ENCODE peak calls at places on chromosomes 11 and 22, in ten cellular contexts. A is breast epithelium, D is GM23338, Z is sigmoid colon, J is H1, H is SK-N-SH, N is K562, S is stomach, V is transverse colon, W is HepG2. M is an unnamed sample.

GRCh38 chr11:62295504-62295903 is 3.4 kb downstream of the SCGB1D4 start:
- DNase-seq in D (peak; percentile 47), V (no peak), N (no peak), J (no peak), H (no peak), A (no peak), S (no peak), Z (no peak), W (peak; percentile 23), M (peak; percentile 13)

GRCh38 chr11:68545347-68545746 is 84.8 kb downstream of the PPP6R3 start:
- DNase-seq in A (no peak), N (no peak), S (no peak), H (no peak), D (no peak), J (no peak), W (no peak), Z (no peak), V (no peak), M (no peak)

GRCh38 chr11:29306527-29306926 is 710.3 kb downstream of the KCNA4 start:
- DNase-seq in Z (no peak), A (no peak), S (no peak), N (no peak), J (no peak), H (no peak), V (no peak), W (no peak), D (no peak), M (no peak)

GRCh38 chr11:1151366-1152315 is 6.1 kb upstream of the MUC5AC start:
- DNase-seq in H (peak; percentile 16), V (peak; percentile 6), A (no peak), J (no peak), N (no peak), S (no peak), D (no peak), W (no peak), Z (no peak), M (no peak)

GRCh38 chr11:45086526-45086925 is 59.9 kb upstream of the PRDM11 start:
- DNase-seq in W (no peak), Z (no peak), H (no peak), A (no peak), J (no peak), N (no peak), S (no peak), D (no peak), V (no peak), M (no peak)

GRCh38 chr11:123062158-123062891 is 389 bp upstream of the HSPA8 start:
- DNase-seq in H (peak; percentile 94), N (peak; percentile 89), A (peak; percentile 100), Z (peak; percentile 100), V (peak; percentile 99), D (peak; percentile 99), S (peak; percentile 99), J (peak; percentile 96), W (peak; percentile 97), M (peak; percentile 99)

GRCh38 chr11:115420524-115420923 is 83.7 kb downstream of the CADM1 start:
- DNase-seq in A (no peak), D (no peak), V (no peak), S (no peak), J (no peak), N (no peak), H (no peak), Z (no peak), W (no peak), M (peak; percentile 15)

GRCh38 chr11:95378106-95378505 is 147.1 kb upstream of the SESN3 start:
- DNase-seq in W (no peak), N (no peak), A (peak; percentile 61), Z (no peak), D (no peak), S (no peak), V (no peak), H (no peak), J (no peak), M (no peak)

GRCh38 chr22:44906248-44906936 is 103.4 kb downstream of the PHF21B start:
- DNase-seq in H (no peak), A (no peak), V (no peak), J (no peak), S (no peak), D (no peak), Z (no peak), W (no peak), N (no peak), M (no peak)

GRCh38 chr11:93904711-93905110 is 54.3 kb upstream of the VSTM5 start:
- DNase-seq in H (no peak), S (no peak), D (no peak), V (no peak), J (no peak), A (no peak), Z (no peak), W (no peak), N (no peak), M (no peak)

GRCh38 chr11:13831707-13832106 is 130.8 kb upstream of the SPON1 start:
- DNase-seq in H (no peak), D (no peak), J (no peak), V (no peak), S (no peak), Z (no peak), N (no peak), W (no peak), A (no peak), M (no peak)

GRCh38 chr11:116930586-116930985 is 93.2 kb upstream of the APOA1 start:
- DNase-seq in S (no peak), D (no peak), N (no peak), Z (no peak), A (no peak), V (no peak), J (no peak), W (no peak), H (no peak), M (no peak)

GRCh38 chr11:116929393-116930090 is 92.1 kb upstream of the APOA1 start:
- DNase-seq in N (no peak), S (no peak), V (no peak), A (no peak), H (no peak), Z (no peak), D (no peak), W (peak; percentile 21), J (no peak), M (no peak)

GRCh38 chr11:116928845-116929244 is 91.4 kb upstream of the APOA1 start:
- DNase-seq in W (peak; percentile 72), A (no peak), J (no peak), Z (no peak), D (no peak), H (no peak), V (no peak), N (no peak), S (no peak), M (no peak)

GRCh38 chr11:116931206-116931953 is 94.0 kb upstream of the APOA1 start:
- DNase-seq in Z (no peak), D (peak; percentile 39), W (no peak), N (no peak), A (peak; percentile 51), J (no peak), V (no peak), H (no peak), S (no peak), M (no peak)

GRCh38 chr11:116930177-116930576 is 92.8 kb upstream of the APOA1 start:
- DNase-seq in A (no peak), V (peak; percentile 33), N (no peak), Z (no peak), H (no peak), W (peak; percentile 21), J (no peak), S (no peak), D (peak; percentile 39), M (no peak)
- H3K4me1 ChIP-seq in A (no peaks in the 10 kb centered on the region), V (peaks cover 41% of the 10 kb centered on the region), N (peaks cover 3% of the 10 kb centered on the region), Z (peaks cover 41% of the 10 kb centered on the region), H (peaks cover 18% of the 10 kb centered on the region), W (peaks cover 56% of the 10 kb centered on the region), J (peaks cover 7% of the 10 kb centered on the region), S (peaks cover 54% of the 10 kb centered on the region), D (peaks cover 24% of the 10 kb centered on the region), M (no peaks in the 10 kb centered on the region)

GRCh38 chr11:64834723-64835615 is 9.5 kb downstream of the CDC42BPG start:
- DNase-seq in H (no peak), S (peak; percentile 90), V (no peak), A (peak; percentile 89), W (no peak), J (no peak), D (no peak), N (no peak), Z (no peak), M (no peak)
- TF ChIP-seq POLR2AphosphoS5 in H (no peak), S (peak; percentile 62), V (no peak), A (no peak), W (no peak), J (no peak), D (no peak), N (no peak), Z (no peak), M (no peak)

DNA sequence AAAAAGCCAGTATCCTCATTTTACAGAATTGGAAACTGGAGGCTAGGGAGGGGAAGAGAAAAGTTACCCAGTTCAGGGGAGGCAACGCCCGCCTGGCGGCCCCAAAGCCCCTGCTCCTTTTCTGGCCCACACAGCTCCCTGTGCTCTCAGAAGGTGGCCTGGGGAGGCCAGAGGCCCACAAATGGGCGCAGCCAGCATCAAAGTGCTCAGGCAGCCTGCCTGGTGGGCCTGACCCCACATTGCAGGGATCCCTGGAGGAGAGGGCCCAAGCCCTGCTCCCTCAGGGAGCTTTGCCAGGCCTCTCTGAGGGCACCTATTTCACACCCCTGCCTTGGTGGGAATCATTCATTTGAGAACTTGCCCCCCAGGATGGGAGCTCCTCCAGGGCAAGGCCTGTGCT is 42.5 kb downstream of the ARRB1 start:
- DNase-seq in A (no peak), W (no peak), N (no peak), H (no peak), V (no peak), D (no peak), S (no peak), J (no peak), Z (no peak), M (no peak)
- H3K4me1 ChIP-seq in A (no peaks in the 10 kb centered on the region), W (peaks cover 36% of the 10 kb centered on the region), N (peaks cover 25% of the 10 kb centered on the region), H (peaks cover 22% of the 10 kb centered on the region), V (peaks cover 55% of the 10 kb centered on the region), D (no peaks in the 10 kb centered on the region), S (peaks cover 91% of the 10 kb centered on the region), J (no peaks in the 10 kb centered on the region), Z (peaks cover 62% of the 10 kb centered on the region), M (peaks cover 12% of the 10 kb centered on the region)

GRCh38 chr11:86575927-86576326 is 96.5 kb downstream of the ME3 start:
- DNase-seq in J (no peak), S (no peak), A (no peak), H (no peak), D (no peak), N (no peak), V (no peak), Z (no peak), W (no peak), M (no peak)

GRCh38 chr11:86576946-86577624 is 95.3 kb downstream of the ME3 start:
- DNase-seq in A (no peak), D (no peak), N (no peak), S (no peak), W (no peak), V (no peak), H (no peak), Z (no peak), J (no peak), M (no peak)

GRCh38 chr11:86578727-86579405 is 93.5 kb downstream of the ME3 start:
- DNase-seq in W (no peak), A (peak; percentile 73), H (no peak), Z (no peak), N (no peak), V (no peak), J (no peak), S (no peak), D (no peak), M (no peak)

GRCh38 chr11:86579406-86579731 is 93.0 kb downstream of the ME3 start:
- DNase-seq in H (no peak), V (no peak), J (no peak), Z (no peak), S (no peak), D (no peak), W (no peak), A (no peak), N (no peak), M (no peak)

GRCh38 chr11:86577663-86578636 is 94.5 kb downstream of the ME3 start:
- DNase-seq in H (no peak), W (peak; percentile 81), N (no peak), V (peak; percentile 80), D (no peak), A (peak; percentile 36), S (no peak), J (no peak), Z (peak; percentile 91), M (peak; percentile 15)
- TF ChIP-seq POLR2AphosphoS5 in H (peak; percentile 17), W (no peak), N (no peak), V (peak; percentile 46), D (no peak), A (peak; percentile 73), S (peak; percentile 67), J (no peak), Z (peak; percentile 30), M (peak; percentile 75)